ENCODE peak calls at places on chromosome 18, in four cellular contexts. One of them, this sample, is unnamed. For H3K9me3, the result is how much of the 10 kb centered on the place peaks cover.

GRCh38 chr18:51383711-51384110 is 186.2 kb upstream of the MEX3C start:
- DNase-seq in transverse colon: no peak
- DNase-seq in IMR-90: no peak
- DNase-seq in CD4-positive, alpha-beta T cell: no peak
- DNase-seq in this sample: no peak

GRCh38 chr18:45802814-45803492 is 22.5 kb upstream of the SIGLEC15 start:
- DNase-seq in transverse colon: no peak
- DNase-seq in IMR-90: peak
- DNase-seq in CD4-positive, alpha-beta T cell: no peak
- DNase-seq in this sample: no peak

GRCh38 chr18:74146756-74147155 is 878 bp downstream of the FBXO15 start:
- DNase-seq in transverse colon: no peak
- DNase-seq in IMR-90: peak
- DNase-seq in CD4-positive, alpha-beta T cell: no peak
- DNase-seq in this sample: no peak

GRCh38 chr18:35506024-35506712 is 8.4 kb upstream of the INO80C start:
- DNase-seq in transverse colon: no peak
- DNase-seq in IMR-90: no peak
- DNase-seq in CD4-positive, alpha-beta T cell: no peak
- DNase-seq in this sample: no peak

GRCh38 chr18:8177330-8178016 is 431.8 kb upstream of the RAB12 start:
- DNase-seq in transverse colon: no peak
- DNase-seq in IMR-90: peak
- DNase-seq in CD4-positive, alpha-beta T cell: no peak
- DNase-seq in this sample: peak

GRCh38 chr18:44857744-44858143 is 177.1 kb downstream of the SETBP1 start:
- DNase-seq in transverse colon: no peak
- DNase-seq in IMR-90: no peak
- DNase-seq in CD4-positive, alpha-beta T cell: no peak
- DNase-seq in this sample: no peak

GRCh38 chr18:8701546-8702118 is 3.7 kb upstream of the MTCL1 start:
- DNase-seq in transverse colon: no peak
- DNase-seq in IMR-90: peak
- DNase-seq in CD4-positive, alpha-beta T cell: no peak
- DNase-seq in this sample: no peak

GRCh38 chr18:50662177-50662576 is 102.3 kb downstream of the MAPK4 start:
- DNase-seq in transverse colon: no peak
- DNase-seq in IMR-90: peak
- DNase-seq in CD4-positive, alpha-beta T cell: no peak
- DNase-seq in this sample: no peak

GRCh38 chr18:10892801-10893595 is 256.4 kb downstream of the PIEZO2 start:
- DNase-seq in transverse colon: no peak
- DNase-seq in IMR-90: peak
- DNase-seq in CD4-positive, alpha-beta T cell: no peak
- DNase-seq in this sample: no peak

GRCh38 chr18:44592639-44593038 is 88.0 kb upstream of the SETBP1 start:
- DNase-seq in transverse colon: no peak
- DNase-seq in IMR-90: peak
- DNase-seq in CD4-positive, alpha-beta T cell: no peak
- DNase-seq in this sample: no peak

GRCh38 chr18:54878662-54879058 is 50.4 kb downstream of the RAB27B start:
- DNase-seq in transverse colon: no peak
- DNase-seq in IMR-90: peak
- DNase-seq in CD4-positive, alpha-beta T cell: no peak
- DNase-seq in this sample: no peak

GRCh38 chr18:79818036-79818435 is 20.3 kb downstream of the KCNG2 start:
- DNase-seq in transverse colon: no peak
- DNase-seq in IMR-90: no peak
- DNase-seq in CD4-positive, alpha-beta T cell: no peak
- DNase-seq in this sample: no peak

GRCh38 chr18:76816127-76816526 is 6.2 kb upstream of the ZNF236 start:
- DNase-seq in transverse colon: no peak
- DNase-seq in IMR-90: no peak
- DNase-seq in CD4-positive, alpha-beta T cell: no peak
- DNase-seq in this sample: no peak

GRCh38 chr18:58496937-58497336 is 132.0 kb downstream of the ALPK2 start:
- DNase-seq in transverse colon: no peak
- DNase-seq in IMR-90: no peak
- DNase-seq in CD4-positive, alpha-beta T cell: no peak
- DNase-seq in this sample: no peak

GRCh38 chr18:31102020-31102684 is at the start of gene DSC2:
- DNase-seq in transverse colon: peak
- DNase-seq in IMR-90: no peak
- DNase-seq in CD4-positive, alpha-beta T cell: no peak
- DNase-seq in this sample: peak

GRCh38 chr18:48318481-48318880 is 90.7 kb downstream of the ZBTB7C start:
- DNase-seq in transverse colon: no peak
- DNase-seq in IMR-90: no peak
- DNase-seq in CD4-positive, alpha-beta T cell: no peak
- DNase-seq in this sample: no peak

GRCh38 chr18:40957533-40958070 is 997.4 kb upstream of the PIK3C3 start:
- DNase-seq in transverse colon: no peak
- DNase-seq in IMR-90: peak
- DNase-seq in CD4-positive, alpha-beta T cell: no peak
- DNase-seq in this sample: no peak

GRCh38 chr18:73479472-73479871 is 611.7 kb upstream of the NETO1 start:
- DNase-seq in transverse colon: no peak
- DNase-seq in IMR-90: peak
- DNase-seq in CD4-positive, alpha-beta T cell: no peak
- DNase-seq in this sample: no peak

GRCh38 chr18:24595556-24595955 is 135.1 kb downstream of the HRH4 start:
- DNase-seq in transverse colon: no peak
- DNase-seq in IMR-90: no peak
- DNase-seq in CD4-positive, alpha-beta T cell: no peak
- DNase-seq in this sample: no peak

GRCh38 chr18:55706893-55707292 is 118.9 kb upstream of the TCF4 start:
- DNase-seq in transverse colon: no peak
- DNase-seq in IMR-90: peak
- DNase-seq in CD4-positive, alpha-beta T cell: no peak
- DNase-seq in this sample: no peak

GRCh38 chr18:62948788-62949187 is 233.4 kb downstream of the PHLPP1 start:
- DNase-seq in transverse colon: no peak
- DNase-seq in IMR-90: no peak
- DNase-seq in CD4-positive, alpha-beta T cell: no peak
- DNase-seq in this sample: no peak

GRCh38 chr18:80133124-80133523 is 24.1 kb downstream of the ADNP2 start:
- DNase-seq in transverse colon: no peak
- DNase-seq in IMR-90: no peak
- DNase-seq in CD4-positive, alpha-beta T cell: no peak
- DNase-seq in this sample: no peak

GRCh38 chr18:5237723-5238370 is 40.8 kb upstream of the AKAIN1 start:
- DNase-seq in transverse colon: peak
- DNase-seq in IMR-90: peak
- DNase-seq in CD4-positive, alpha-beta T cell: peak
- DNase-seq in this sample: peak

GRCh38 chr18:36529747-36530146 is 232.2 kb downstream of the FHOD3 start:
- DNase-seq in transverse colon: no peak
- DNase-seq in IMR-90: no peak
- DNase-seq in CD4-positive, alpha-beta T cell: no peak
- DNase-seq in this sample: no peak

GRCh38 chr18:6682437-6683111 is 46.9 kb upstream of the ARHGAP28 start:
- DNase-seq in transverse colon: no peak
- DNase-seq in IMR-90: peak
- DNase-seq in CD4-positive, alpha-beta T cell: no peak
- DNase-seq in this sample: peak

GRCh38 chr18:76450912-76451421 is 44.1 kb downstream of the ZNF516 start:
- DNase-seq in transverse colon: peak
- DNase-seq in IMR-90: peak
- DNase-seq in CD4-positive, alpha-beta T cell: no peak
- DNase-seq in this sample: no peak

GRCh38 chr18:50594931-50595330 is 35.0 kb downstream of the MAPK4 start:
- DNase-seq in transverse colon: peak
- DNase-seq in IMR-90: no peak
- DNase-seq in CD4-positive, alpha-beta T cell: no peak
- DNase-seq in this sample: no peak

GRCh38 chr18:8982416-8983183 is 119.9 kb upstream of the NDUFV2 start:
- DNase-seq in transverse colon: peak
- DNase-seq in IMR-90: peak
- DNase-seq in CD4-positive, alpha-beta T cell: no peak
- DNase-seq in this sample: peak

GRCh38 chr18:476368-476767 is 24.1 kb downstream of the COLEC12 start:
- DNase-seq in transverse colon: no peak
- DNase-seq in IMR-90: no peak
- DNase-seq in CD4-positive, alpha-beta T cell: no peak
- DNase-seq in this sample: no peak

GRCh38 chr18:51988277-51988676 is 351.7 kb upstream of the DCC start:
- DNase-seq in transverse colon: no peak
- DNase-seq in IMR-90: no peak
- DNase-seq in CD4-positive, alpha-beta T cell: no peak
- DNase-seq in this sample: no peak

GRCh38 chr18:70621710-70622109 is 332.9 kb downstream of the SOCS6 start:
- DNase-seq in transverse colon: no peak
- DNase-seq in IMR-90: no peak
- DNase-seq in CD4-positive, alpha-beta T cell: peak
- DNase-seq in this sample: no peak
- H3K9me3 ChIP-seq in transverse colon: under half
- H3K9me3 ChIP-seq in IMR-90: under half
- H3K9me3 ChIP-seq in CD4-positive, alpha-beta T cell: under half
- H3K9me3 ChIP-seq in this sample: under half

GRCh38 chr18:22346968-22347611 is 70.6 kb downstream of the CTAGE1 start:
- DNase-seq in transverse colon: peak
- DNase-seq in IMR-90: peak
- DNase-seq in CD4-positive, alpha-beta T cell: no peak
- DNase-seq in this sample: peak
- H3K27ac ChIP-seq in transverse colon: peak
- H3K27ac ChIP-seq in IMR-90: peak
- H3K27ac ChIP-seq in CD4-positive, alpha-beta T cell: no peak
- H3K27ac ChIP-seq in this sample: peak

DNA sequence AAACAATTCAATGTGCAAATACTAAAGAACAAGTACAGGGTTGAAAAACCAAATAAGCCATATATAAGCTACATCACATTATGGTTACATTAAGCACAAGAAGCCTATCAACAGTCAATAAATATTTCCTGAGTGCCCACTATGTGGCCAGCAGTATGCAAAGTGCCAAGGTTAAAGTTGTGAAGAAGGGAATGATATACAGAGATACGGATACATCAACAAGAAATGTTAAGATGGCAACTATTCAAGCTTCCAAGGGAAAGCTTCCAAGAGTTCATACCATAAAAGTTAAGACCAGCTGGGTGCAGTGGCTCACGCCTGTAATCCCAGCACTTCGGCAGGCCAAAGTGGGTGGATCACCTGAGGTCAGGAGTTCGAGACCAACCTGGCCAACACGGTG is 14.0 kb downstream of the DYM start:
- DNase-seq in transverse colon: no peak
- DNase-seq in IMR-90: peak
- DNase-seq in CD4-positive, alpha-beta T cell: no peak
- DNase-seq in this sample: no peak
- H3K9me3 ChIP-seq in transverse colon: under half
- H3K9me3 ChIP-seq in IMR-90: under half
- H3K9me3 ChIP-seq in CD4-positive, alpha-beta T cell: under half
- H3K9me3 ChIP-seq in this sample: under half

GRCh38 chr18:3177902-3178687 is 41.7 kb downstream of the MYOM1 start:
- DNase-seq in transverse colon: peak
- DNase-seq in IMR-90: peak
- DNase-seq in CD4-positive, alpha-beta T cell: no peak
- DNase-seq in this sample: peak

GRCh38 chr18:3171631-3172030 is 48.1 kb downstream of the MYOM1 start:
- DNase-seq in transverse colon: no peak
- DNase-seq in IMR-90: no peak
- DNase-seq in CD4-positive, alpha-beta T cell: no peak
- DNase-seq in this sample: no peak

GRCh38 chr18:3172081-3172480 is 47.7 kb downstream of the MYOM1 start:
- DNase-seq in transverse colon: no peak
- DNase-seq in IMR-90: no peak
- DNase-seq in CD4-positive, alpha-beta T cell: no peak
- DNase-seq in this sample: no peak

GRCh38 chr18:3179430-3180089 is 40.2 kb downstream of the MYOM1 start:
- DNase-seq in transverse colon: no peak
- DNase-seq in IMR-90: no peak
- DNase-seq in CD4-positive, alpha-beta T cell: no peak
- DNase-seq in this sample: no peak

GRCh38 chr18:3175195-3175758 is 44.5 kb downstream of the MYOM1 start:
- DNase-seq in transverse colon: no peak
- DNase-seq in IMR-90: peak
- DNase-seq in CD4-positive, alpha-beta T cell: no peak
- DNase-seq in this sample: no peak
- H3K27ac ChIP-seq in transverse colon: no peak
- H3K27ac ChIP-seq in IMR-90: no peak
- H3K27ac ChIP-seq in CD4-positive, alpha-beta T cell: no peak
- H3K27ac ChIP-seq in this sample: no peak

GRCh38 chr18:12571617-12572016 is 86.3 kb downstream of the SPIRE1 start:
- DNase-seq in transverse colon: no peak
- DNase-seq in IMR-90: no peak
- DNase-seq in CD4-positive, alpha-beta T cell: no peak
- DNase-seq in this sample: no peak
- H3K9me3 ChIP-seq in transverse colon: under half
- H3K9me3 ChIP-seq in IMR-90: under half
- H3K9me3 ChIP-seq in CD4-positive, alpha-beta T cell: under half
- H3K9me3 ChIP-seq in this sample: under half